ENCODE peak calls at places on chromosome 14, in seven cellular contexts. P is choroid plexus epithelial cell, K is progenitor cell of endocrine pancreas, V is SK-N-SH, D is GM12865, Y is HFF-Myc, M is suprapubic skin. N is an unnamed sample.

GRCh38 chr14:99982449-99983250 is 82.6 kb upstream of the EVL start:
- DNase-seq in V (peak), D (peak), Y (no peak), P (peak), K (peak), M (no peak), N (no peak)

GRCh38 chr14:26597136-26598080 is at the start of gene NOVA1:
- DNase-seq in Y (no peak), D (no peak), P (peak), K (peak), M (peak), V (peak), N (no peak)

GRCh38 chr14:103730490-103731035 is 15.0 kb downstream of the ZFYVE21 start:
- DNase-seq in Y (no peak), P (no peak), K (no peak), D (no peak), M (no peak), V (peak), N (no peak)

GRCh38 chr14:101035466-101036225 is 132.1 kb upstream of the RTL1 start:
- DNase-seq in Y (no peak), K (no peak), D (no peak), M (peak), P (no peak), V (no peak), N (no peak)

GRCh38 chr14:42911642-42912041 is 1305.0 kb downstream of the LRFN5 start:
- DNase-seq in P (peak), Y (no peak), K (no peak), D (no peak), V (no peak), M (no peak), N (no peak)

GRCh38 chr14:28760431-28760996 is 6.1 kb upstream of the FOXG1 start:
- DNase-seq in P (no peak), Y (no peak), D (no peak), M (no peak), K (no peak), V (no peak), N (no peak)

GRCh38 chr14:50559990-50560928 is at the start of gene ATL1:
- DNase-seq in D (peak), V (peak), P (peak), M (peak), K (peak), Y (no peak), N (peak)

GRCh38 chr14:28101992-28102391 is 664.6 kb upstream of the FOXG1 start:
- DNase-seq in P (no peak), D (no peak), K (no peak), M (no peak), V (peak), Y (no peak), N (no peak)

GRCh38 chr14:71688576-71688975 is 243.7 kb upstream of the RGS6 start:
- DNase-seq in M (no peak), Y (no peak), P (peak), V (no peak), D (no peak), K (no peak), N (no peak)

GRCh38 chr14:29755311-29756052 is 172.2 kb downstream of the PRKD1 start:
- DNase-seq in D (no peak), P (no peak), M (no peak), Y (no peak), V (no peak), K (no peak), N (no peak)

GRCh38 chr14:101604935-101605767 is 43.9 kb downstream of the DIO3 start:
- DNase-seq in Y (no peak), P (no peak), M (no peak), K (peak), D (no peak), V (no peak), N (no peak)

GRCh38 chr14:99181246-99181645 is 90.8 kb downstream of the BCL11B start:
- DNase-seq in P (no peak), V (no peak), Y (no peak), K (no peak), M (no peak), D (no peak), N (no peak)

GRCh38 chr14:102878970-102879460 is 43.4 kb upstream of the AMN start:
- DNase-seq in D (no peak), Y (no peak), V (no peak), K (no peak), M (no peak), P (no peak), N (no peak)

GRCh38 chr14:94575730-94576585 is 5.3 kb upstream of the SERPINA5 start:
- DNase-seq in P (peak), Y (no peak), V (no peak), D (no peak), M (no peak), K (no peak), N (no peak)

GRCh38 chr14:91968280-91968679 is 20.8 kb upstream of the FBLN5 start:
- DNase-seq in Y (no peak), K (no peak), D (peak), P (no peak), V (no peak), M (no peak), N (no peak)

GRCh38 chr14:56390859-56391258 is 188.7 kb upstream of the TMEM260 start:
- DNase-seq in M (no peak), K (no peak), Y (no peak), D (no peak), V (no peak), P (no peak), N (no peak)
- TF ChIP-seq CTCF in M (no peak), K (no peak), Y (no peak), D (no peak), V (no peak), P (no peak), N (no peak)

GRCh38 chr14:22895402-22895801 is 12.4 kb downstream of the REM2 start:
- DNase-seq in K (no peak), M (no peak), P (no peak), D (no peak), V (no peak), Y (no peak), N (no peak)

GRCh38 chr14:22892488-22892887 is 9.5 kb downstream of the REM2 start:
- DNase-seq in P (no peak), V (no peak), M (no peak), K (no peak), Y (no peak), D (no peak), N (no peak)

GRCh38 chr14:22896351-22896750 is 13.3 kb downstream of the REM2 start:
- DNase-seq in P (no peak), Y (no peak), V (no peak), D (no peak), K (no peak), M (no peak), N (no peak)

GRCh38 chr14:22896760-22897159 is 13.7 kb downstream of the REM2 start:
- DNase-seq in K (no peak), Y (no peak), V (no peak), P (no peak), D (no peak), M (no peak), N (no peak)

DNA sequence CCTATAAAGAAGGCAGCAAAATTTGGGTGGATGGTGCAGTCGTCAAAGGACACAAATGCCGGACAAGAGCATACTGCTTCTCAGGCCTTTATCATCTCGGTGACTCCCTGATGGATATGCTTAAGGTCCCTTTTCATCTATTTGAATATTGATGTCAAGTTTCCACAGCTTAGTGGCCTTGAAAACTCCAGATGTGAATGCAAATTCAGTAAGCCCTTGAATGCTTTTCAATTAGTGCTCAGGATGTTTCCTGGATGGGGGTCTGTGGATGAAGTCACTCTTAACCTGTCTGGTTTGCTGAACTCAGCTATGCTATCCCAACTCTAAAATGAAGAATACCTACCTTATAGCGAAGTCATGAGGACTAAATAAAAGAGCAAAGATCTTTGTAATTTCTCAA is 10.7 kb downstream of the REM2 start:
- DNase-seq in K (no peak), Y (no peak), D (no peak), V (no peak), M (no peak), P (no peak), N (no peak)
- TF ChIP-seq CTCF in K (no peak), Y (no peak), D (no peak), V (no peak), M (no peak), P (no peak), N (no peak)

GRCh38 chr14:39469094-39469710 is 37.0 kb upstream of the FBXO33 start:
- DNase-seq in K (no peak), V (no peak), P (peak), M (no peak), Y (no peak), D (peak), N (no peak)
- TF ChIP-seq CTCF in K (peak), V (peak), P (peak), M (no peak), Y (peak), D (peak), N (no peak)

DNA sequence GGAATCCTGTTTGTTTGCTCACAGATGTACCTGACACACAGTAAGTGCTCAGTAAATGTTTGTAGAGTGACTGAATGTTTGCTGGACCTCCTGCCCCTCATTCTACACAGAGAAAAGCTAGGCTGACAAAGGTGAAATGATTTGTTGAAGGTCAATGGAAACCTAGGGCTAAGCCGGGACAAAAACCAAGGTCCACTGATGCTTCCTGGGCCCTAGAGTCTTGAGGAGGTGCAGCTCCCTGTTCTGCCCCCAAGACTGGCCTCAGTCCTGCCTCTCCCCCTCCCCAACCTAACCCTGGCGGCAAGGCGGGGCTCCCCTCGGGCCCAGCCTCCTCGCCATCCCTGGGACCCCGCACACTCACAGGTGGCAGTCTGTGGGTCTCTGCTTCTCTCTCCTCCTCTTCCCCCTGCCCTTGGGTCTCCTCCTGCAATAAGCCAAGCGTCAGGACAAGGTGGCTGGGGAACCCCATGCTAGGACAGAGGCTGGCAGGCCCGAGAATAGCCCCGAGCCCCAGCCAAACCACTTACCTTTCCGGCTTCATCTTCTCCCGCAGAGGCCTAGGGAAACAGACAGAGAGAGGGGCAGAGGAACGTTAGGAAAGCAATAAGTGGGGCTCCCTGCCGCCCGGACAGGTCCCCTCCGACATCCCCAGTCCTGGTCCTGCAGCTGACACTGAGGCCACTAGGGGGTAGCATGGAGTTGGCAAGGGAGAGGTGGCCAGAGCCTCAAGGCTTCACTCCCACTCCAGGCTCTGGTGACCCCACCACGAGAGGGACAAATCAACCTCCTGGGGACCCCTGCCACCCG is 9.3 kb downstream of the PGF start:
- DNase-seq in K (peak), Y (no peak), P (peak), D (peak), M (no peak), V (peak), N (no peak)
- TF ChIP-seq CTCF in K (peak), Y (peak), P (peak), D (peak), M (peak), V (peak), N (peak)

GRCh38 chr14:75306917-75307699 is 28.5 kb downstream of the FOS start:
- DNase-seq in K (no peak), V (peak), P (peak), Y (no peak), M (peak), D (peak), N (no peak)
- TF ChIP-seq CTCF in K (peak), V (peak), P (peak), Y (peak), M (peak), D (peak), N (peak)

GRCh38 chr14:22047105-22047504 is 373.5 kb upstream of the OR4E1 start:
- DNase-seq in K (no peak), M (no peak), V (no peak), P (peak), D (peak), Y (no peak), N (no peak)
- TF ChIP-seq CTCF in K (peak), M (no peak), V (peak), P (peak), D (peak), Y (no peak), N (no peak)

GRCh38 chr14:38016497-38016896 is 191.2 kb upstream of the SSTR1 start:
- DNase-seq in K (no peak), V (no peak), M (no peak), Y (no peak), D (no peak), P (peak), N (no peak)
- TF ChIP-seq CTCF in K (peak), V (no peak), M (no peak), Y (peak), D (no peak), P (peak), N (no peak)

DNA sequence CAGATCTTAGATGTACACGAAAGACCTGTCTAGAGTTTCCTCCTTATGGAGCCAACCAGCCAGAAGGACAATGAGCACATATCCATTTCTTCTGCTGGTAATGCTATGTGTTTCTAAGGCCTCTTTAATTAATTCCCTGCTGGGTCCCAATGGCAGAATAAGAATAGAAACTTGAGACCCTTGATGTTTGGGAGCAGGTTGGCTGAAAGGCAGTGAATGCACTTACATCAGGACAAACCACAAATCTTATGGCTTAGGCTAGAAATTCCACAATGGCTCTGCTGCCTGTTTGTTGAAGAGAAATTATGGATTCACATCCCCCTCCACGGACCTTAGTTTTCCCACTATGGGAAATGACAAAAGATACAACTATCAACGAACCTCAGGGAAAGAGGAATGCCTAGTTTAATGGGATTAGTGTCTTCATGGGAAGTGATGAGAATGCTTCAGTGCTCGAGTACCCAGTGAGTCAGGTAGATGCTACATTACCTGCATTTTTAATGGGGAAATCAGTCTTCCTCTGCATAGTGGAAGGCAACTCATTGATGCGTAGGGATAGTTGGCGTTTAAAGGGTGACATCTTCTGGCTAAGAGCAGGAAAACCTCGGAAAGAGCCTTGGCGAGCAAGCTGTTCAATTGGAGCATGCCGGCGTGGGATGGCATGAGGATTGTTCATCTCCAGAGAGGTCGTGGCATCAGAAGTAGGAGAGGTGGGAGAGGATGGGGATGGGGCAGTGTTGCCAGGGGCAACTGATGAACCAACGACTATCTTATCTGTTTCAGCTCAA is 46.5 kb downstream of the PAPLN start:
- DNase-seq in D (no peak), Y (no peak), M (no peak), K (no peak), V (no peak), P (peak), N (no peak)
- TF ChIP-seq CTCF in D (no peak), Y (peak), M (no peak), K (peak), V (peak), P (peak), N (peak)

GRCh38 chr14:68955164-68955921 is 23.8 kb downstream of the ACTN1 start:
- DNase-seq in V (no peak), Y (no peak), K (no peak), P (peak), M (peak), D (no peak), N (no peak)
- TF ChIP-seq CTCF in V (no peak), Y (no peak), K (no peak), P (no peak), M (no peak), D (no peak), N (no peak)